ENCODE peak calls at places on chromosomes 11 and 22, in eight cellular contexts. I is dorsolateral prefrontal cortex; Z is activated CD8-positive, alpha-beta memory T cell treated with anti-CD3 and anti-CD28 coated beads for 48 hours; C is brain microvascular endothelial cell; R is NCI-H2171; W is pancreas; P is stimulated activated CD4-positive, alpha-beta T cell treated with anti-CD3 and anti-CD28 coated beads, Interleukin-12 subunit alpha, Interleukin-12 subunit beta, amount 100 ng/mL, for 48 hours; N is stimulated activated CD8-positive, alpha-beta memory T cell treated with anti-CD3 and anti-CD28 coated beads, Interleukin-7, amount 100 ng/mL, for 4 hours. V is an unnamed sample.

GRCh38 chr11:134956461-134957209 is 544.6 kb upstream of the B3GAT1 start:
- DNase-seq in W (no peak), Z (no peak), R (no peak), N (no peak), C (no peak), I (no peak), P (no peak), V (no peak)

GRCh38 chr22:47372111-47372581 is 609.7 kb downstream of the TBC1D22A start:
- DNase-seq in N (no peak), P (no peak), C (no peak), I (no peak), W (no peak), R (no peak), Z (no peak), V (no peak)

GRCh38 chr11:5689551-5689983 is at the start of gene TRIM22:
- DNase-seq in R (no peak), P (peak), W (no peak), I (no peak), C (peak), N (peak), Z (no peak), V (no peak)

GRCh38 chr11:29484548-29484947 is 532.3 kb downstream of the KCNA4 start:
- DNase-seq in I (no peak), W (no peak), N (no peak), R (no peak), Z (no peak), P (no peak), C (no peak), V (no peak)

GRCh38 chr11:20559523-20560300 is 39.7 kb upstream of the SLC6A5 start:
- DNase-seq in I (no peak), R (no peak), C (no peak), N (no peak), P (no peak), Z (no peak), W (no peak), V (no peak)

GRCh38 chr11:15106201-15106965 is 8.3 kb upstream of the INSC start:
- DNase-seq in N (no peak), P (no peak), Z (no peak), R (no peak), I (no peak), W (no peak), C (peak), V (no peak)

GRCh38 chr11:79466411-79466810 is 25.6 kb upstream of the TENM4 start:
- DNase-seq in W (no peak), N (no peak), P (no peak), Z (no peak), R (no peak), I (no peak), C (peak), V (no peak)

GRCh38 chr11:129313588-129314288 is 61.9 kb upstream of the BARX2 start:
- DNase-seq in W (no peak), R (no peak), Z (no peak), N (no peak), P (no peak), C (no peak), I (no peak), V (no peak)

GRCh38 chr11:125228425-125228824 is 63.9 kb downstream of the PKNOX2 start:
- DNase-seq in R (no peak), W (no peak), I (no peak), N (no peak), C (no peak), P (no peak), Z (no peak), V (no peak)

GRCh38 chr11:46363455-46363920 is 16.2 kb downstream of the DGKZ start:
- DNase-seq in P (no peak), C (peak), I (peak), Z (no peak), N (no peak), R (no peak), W (no peak), V (peak)

GRCh38 chr11:1548221-1549070 is 23.6 kb downstream of the DUSP8 start:
- DNase-seq in I (peak), W (peak), N (no peak), P (no peak), C (peak), Z (no peak), R (no peak), V (no peak)

GRCh38 chr11:127639916-127640315 is 639.3 kb upstream of the KIRREL3 start:
- DNase-seq in P (no peak), C (no peak), N (no peak), Z (no peak), I (no peak), R (no peak), W (no peak), V (no peak)

GRCh38 chr11:114088836-114089235 is 29.3 kb downstream of the ZBTB16 start:
- DNase-seq in C (no peak), Z (no peak), N (no peak), P (no peak), W (no peak), R (no peak), I (peak), V (peak)

GRCh38 chr11:57340228-57340627 is 2.1 kb downstream of the P2RX3 start:
- DNase-seq in P (no peak), W (no peak), Z (no peak), I (no peak), R (no peak), C (no peak), N (no peak), V (no peak)

GRCh38 chr11:130480721-130481140 is 32.3 kb downstream of the ADAMTS15 start:
- DNase-seq in P (no peak), R (no peak), C (no peak), Z (no peak), W (no peak), I (no peak), N (no peak), V (no peak)

GRCh38 chr11:2507212-2507901 is 62.5 kb downstream of the KCNQ1 start:
- DNase-seq in I (no peak), N (no peak), W (no peak), P (no peak), C (no peak), R (no peak), Z (no peak), V (no peak)

GRCh38 chr11:102184269-102184987 is 74.2 kb downstream of the YAP1 start:
- DNase-seq in N (no peak), W (no peak), C (no peak), Z (no peak), R (no peak), P (no peak), I (no peak), V (no peak)

GRCh38 chr11:43738600-43739409 is 58.3 kb downstream of the HSD17B12 start:
- DNase-seq in R (no peak), W (peak), N (no peak), I (no peak), C (peak), P (no peak), Z (no peak), V (no peak)

GRCh38 chr22:50206599-50206998 is 5.8 kb downstream of the SELENOO start:
- DNase-seq in Z (no peak), C (peak), P (no peak), I (no peak), N (no peak), W (no peak), R (no peak), V (no peak)